ENCODE peak calls at places on chromosomes 4 and X, in eight cellular contexts. B, A, J, U, Z, L, N and R are unnamed samples.
A peak's percentile ranks its signal among the peaks of the same experiment; 100 is the strongest.

GRCh38 chr4:25770844-25771243 is 91.9 kb downstream of the SEL1L3 start:
- DNase-seq in Z (no peak), B (no peak), L (no peak), U (no peak), J (no peak), A (no peak), N (no peak), R (no peak)

GRCh38 chr4:86981789-86982188 is 47.0 kb downstream of the AFF1 start:
- DNase-seq in Z (no peak), B (no peak), J (no peak), L (no peak), U (no peak), N (no peak), A (no peak), R (no peak)

GRCh38 chr4:140504261-140504660 is 6.2 kb upstream of the MGAT4D start:
- DNase-seq in Z (no peak), N (no peak), U (no peak), J (no peak), L (no peak), A (no peak), B (no peak), R (no peak)

GRCh38 chrX:68695206-68695845 is 47.9 kb downstream of the STARD8 start:
- DNase-seq in U (no peak), L (peak; percentile 26), B (no peak), A (no peak), Z (no peak), N (no peak), J (no peak), R (no peak)

GRCh38 chrX:140701480-140701879 is 8.1 kb upstream of the LINC00632 start:
- DNase-seq in A (peak; percentile 58), Z (no peak), U (peak; percentile 5), N (no peak), B (no peak), J (peak; percentile 12), L (no peak), R (no peak)

GRCh38 chr4:173289351-173289725 is 44.8 kb downstream of the HMGB2 start:
- DNase-seq in Z (no peak), B (no peak), J (peak; percentile 35), N (no peak), L (no peak), U (no peak), A (no peak), R (no peak)

GRCh38 chrX:75181721-75182120 is 25.6 kb upstream of the ABCB7 start:
- DNase-seq in J (peak; percentile 52), B (no peak), A (no peak), U (no peak), L (no peak), Z (no peak), N (no peak), R (no peak)

GRCh38 chr4:94758141-94758699 is 465 bp downstream of the BMPR1B start:
- DNase-seq in Z (peak; percentile 60), J (peak; percentile 12), L (no peak), U (peak; percentile 33), N (peak; percentile 33), A (peak; percentile 54), B (peak; percentile 37), R (peak; percentile 73)

GRCh38 chr4:145098675-145099037 is 545 bp downstream of the ABCE1 start:
- DNase-seq in U (peak; percentile 34), Z (no peak), N (peak; percentile 14), J (peak; percentile 64), L (peak; percentile 30), A (peak; percentile 62), B (no peak), R (peak; percentile 74)

GRCh38 chr4:71941001-71941400 is 90.8 kb upstream of the NPFFR2 start:
- DNase-seq in B (no peak), A (peak; percentile 64), Z (no peak), J (peak; percentile 3), U (no peak), N (no peak), L (no peak), R (no peak)

GRCh38 chr4:8393593-8394038 is 46.9 kb downstream of the ACOX3 start:
- DNase-seq in B (peak; percentile 82), U (peak; percentile 67), J (peak; percentile 99), N (peak; percentile 37), A (peak; percentile 91), L (peak; percentile 52), Z (no peak), R (peak; percentile 86)

GRCh38 chr4:133145758-133146157 is 3.3 kb upstream of the PCDH10 start:
- DNase-seq in B (no peak), A (no peak), N (no peak), U (no peak), Z (no peak), J (no peak), L (no peak), R (no peak)

GRCh38 chr4:178633263-178633662 is 1191.0 kb upstream of the AGA start:
- DNase-seq in J (no peak), B (no peak), N (no peak), L (no peak), Z (no peak), A (peak; percentile 28), U (no peak), R (no peak)
- TF ChIP-seq CTCF in J (no peak), B (no peak), N (no peak), L (no peak), Z (no peak), A (peak; percentile 58), U (no peak), R (no peak)

DNA sequence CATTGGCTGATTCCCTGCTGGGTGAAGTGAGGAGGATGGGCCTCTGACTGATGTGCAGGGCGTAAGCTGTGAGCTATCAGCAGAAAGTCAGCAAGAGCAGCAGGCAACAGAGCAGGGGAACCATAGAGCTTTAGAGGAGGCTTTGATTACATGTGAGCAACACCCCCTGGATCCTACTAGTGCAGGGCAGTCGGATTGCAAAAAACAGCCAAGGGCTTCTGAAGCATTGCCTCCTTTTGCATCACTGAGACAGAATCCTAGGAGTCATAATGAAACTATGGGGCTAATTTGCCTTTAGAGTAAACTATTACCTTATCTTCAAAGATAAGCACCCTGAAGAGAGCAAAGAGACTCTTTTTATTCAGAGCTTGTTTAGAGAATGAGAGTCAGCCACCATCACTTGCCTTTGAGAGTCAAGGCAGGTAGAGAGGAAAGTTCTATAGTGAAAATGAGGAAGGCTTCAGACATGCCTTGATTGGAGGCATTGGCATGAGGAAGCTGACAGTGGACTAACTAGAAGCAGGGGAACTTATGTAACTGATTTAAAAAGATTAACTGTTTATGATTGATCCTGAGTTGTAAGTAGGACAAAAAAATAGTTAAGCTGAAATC is 420.3 kb downstream of the PDHA2 start:
- DNase-seq in Z (no peak), L (no peak), N (no peak), A (no peak), J (peak; percentile 11), B (no peak), U (no peak), R (no peak)
- H3K4me3 ChIP-seq in Z (no peak overlapping the region), L (no peak overlapping the region), N (no peak overlapping the region), A (no peak overlapping the region), J (no peak overlapping the region), B (no peak overlapping the region), U (no peak overlapping the region), R (no peak overlapping the region)

GRCh38 chr4:2417196-2417764 is 1.2 kb downstream of the ZFYVE28 start:
- DNase-seq in Z (no peak), J (no peak), L (no peak), U (no peak), A (no peak), B (no peak), N (no peak), R (no peak)
- H3K27ac ChIP-seq in Z (peak overlapping the region; percentile 65), J (no peak overlapping the region), L (peak overlapping the region; percentile 85), U (peak overlapping the region; percentile 74), A (no peak overlapping the region), B (peak overlapping the region; percentile 4), N (peak overlapping the region; percentile 7), R (peak overlapping the region; percentile 78)

DNA sequence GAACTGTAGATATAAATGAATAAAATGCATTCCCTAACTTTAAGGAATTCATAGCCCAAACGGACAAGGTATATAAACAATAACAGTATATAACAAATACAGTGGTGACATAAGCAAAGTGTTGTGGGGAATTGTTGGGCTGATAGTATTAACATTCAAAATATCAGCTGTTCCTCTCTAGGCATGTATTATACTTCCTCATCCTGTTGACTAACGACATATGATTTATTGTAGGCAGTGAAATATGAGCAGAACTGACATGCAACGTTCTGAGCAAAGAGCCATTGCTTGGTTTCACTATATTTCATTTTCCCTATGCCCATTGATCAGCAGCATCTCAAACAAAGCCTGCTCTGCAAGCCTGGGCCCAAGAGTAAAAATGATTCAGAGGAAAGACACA is 143.9 kb downstream of the PTCHD1 start:
- DNase-seq in Z (no peak), U (no peak), A (peak; percentile 61), J (no peak), L (no peak), N (no peak), B (no peak), R (no peak)
- TF ChIP-seq CTCF in Z (no peak), U (no peak), A (no peak), J (no peak), L (no peak), N (no peak), B (no peak), R (no peak)

DNA sequence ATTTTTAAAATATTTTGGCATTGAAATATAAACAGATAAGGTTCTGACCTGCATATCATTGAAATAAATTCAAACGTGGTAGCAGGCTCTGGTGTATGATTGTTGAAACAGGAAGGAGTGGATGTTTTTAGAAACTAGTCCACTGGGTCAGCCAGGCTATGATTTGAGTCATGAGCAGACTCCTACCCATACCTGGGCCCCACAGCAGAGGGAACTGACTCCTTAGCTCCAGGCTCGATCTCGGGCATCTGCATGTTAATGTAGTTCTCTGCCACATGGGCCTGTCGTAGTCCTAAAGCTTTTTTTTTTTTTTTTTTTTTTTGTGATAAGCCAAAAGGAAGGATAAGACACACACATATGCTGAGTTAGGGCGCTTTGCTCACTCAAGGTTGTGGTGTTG is 27.1 kb downstream of the OFD1 start:
- DNase-seq in N (no peak), J (no peak), B (no peak), A (no peak), U (no peak), Z (no peak), L (no peak), R (no peak)
- H3K4me3 ChIP-seq in N (no peak overlapping the region), J (no peak overlapping the region), B (no peak overlapping the region), A (no peak overlapping the region), U (no peak overlapping the region), Z (no peak overlapping the region), L (no peak overlapping the region), R (no peak overlapping the region)

DNA sequence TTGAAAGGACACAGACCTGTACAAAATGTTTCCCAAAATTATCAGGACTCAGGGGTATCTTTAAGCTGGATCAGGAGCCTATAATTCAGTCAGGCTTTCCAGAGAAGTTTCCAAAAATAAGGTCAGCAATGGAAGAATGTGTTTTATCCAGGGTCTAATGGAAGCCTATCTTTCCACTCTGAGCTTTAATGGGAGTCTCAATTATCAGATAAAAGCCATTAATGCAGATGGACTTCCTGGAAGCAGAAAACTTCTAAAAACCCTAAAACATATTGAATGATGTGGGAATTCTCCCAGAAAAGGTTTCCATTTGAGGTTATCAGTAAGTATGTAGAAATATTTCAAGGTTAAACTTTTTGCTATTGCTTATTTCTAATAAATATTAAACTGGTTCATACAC is 1029.1 kb upstream of the IGFBP7 start:
- DNase-seq in Z (no peak), N (no peak), U (no peak), J (no peak), L (no peak), A (no peak), B (no peak), R (no peak)
- H3K27ac ChIP-seq in Z (no peak overlapping the region), N (no peak overlapping the region), U (no peak overlapping the region), J (no peak overlapping the region), L (no peak overlapping the region), A (no peak overlapping the region), B (no peak overlapping the region), R (no peak overlapping the region)

GRCh38 chrX:10697552-10697951 is 77.2 kb upstream of the MID1 start:
- DNase-seq in N (no peak), L (no peak), J (no peak), U (no peak), Z (no peak), B (no peak), A (no peak), R (no peak)
- TF ChIP-seq CTCF in N (no peak), L (no peak), J (no peak), U (no peak), Z (no peak), B (no peak), A (no peak), R (no peak)